ENCODE peak calls at places on chromosome 1, in five cellular contexts. U, Y, R, E and Q are unnamed samples. For H3K4me1, the result is how much of the 10 kb centered on the place peaks cover.

GRCh38 chr1:231806623-231807470 is 180.3 kb downstream of the DISC1 start:
- DNase-seq in U (peak), Y (no peak), R (peak), E (no peak), Q (no peak)

GRCh38 chr1:172040466-172040865 is 199.2 kb downstream of the DNM3 start:
- DNase-seq in U (peak), Y (peak), R (no peak), E (no peak), Q (peak)

GRCh38 chr1:207418336-207418735 is 35.8 kb upstream of the CR2 start:
- DNase-seq in U (no peak), Y (no peak), R (no peak), E (no peak), Q (no peak)

GRCh38 chr1:173603056-173603591 is at the start of gene SLC9C2:
- DNase-seq in U (no peak), Y (peak), R (no peak), E (no peak), Q (no peak)

GRCh38 chr1:44524180-44524579 is 119.1 kb downstream of the RNF220 start:
- DNase-seq in U (no peak), Y (no peak), R (no peak), E (no peak), Q (no peak)

GRCh38 chr1:20167126-20167525 is 18.8 kb upstream of the UBXN10 start:
- DNase-seq in U (no peak), Y (no peak), R (no peak), E (no peak), Q (no peak)

GRCh38 chr1:8992936-8993687 is 33.1 kb downstream of the SLC2A7 start:
- DNase-seq in U (no peak), Y (no peak), R (no peak), E (no peak), Q (no peak)

GRCh38 chr1:205458777-205459566 is 3.1 kb upstream of the BLACAT1 start:
- DNase-seq in U (peak), Y (peak), R (no peak), E (no peak), Q (no peak)

GRCh38 chr1:78168306-78168705 is 122.5 kb downstream of the GIPC2 start:
- DNase-seq in U (no peak), Y (no peak), R (no peak), E (no peak), Q (no peak)

GRCh38 chr1:24117722-24118409 is 5.9 kb upstream of the MYOM3 start:
- DNase-seq in U (peak), Y (no peak), R (no peak), E (no peak), Q (no peak)

GRCh38 chr1:80779278-80779677 is 1021.5 kb upstream of the ADGRL2 start:
- DNase-seq in U (no peak), Y (no peak), R (no peak), E (no peak), Q (no peak)

GRCh38 chr1:30038134-30039025 is 685.0 kb downstream of the MATN1 start:
- DNase-seq in U (no peak), Y (no peak), R (no peak), E (peak), Q (peak)

GRCh38 chr1:176241385-176242015 is 34.4 kb upstream of the COP1 start:
- DNase-seq in U (peak), Y (peak), R (no peak), E (no peak), Q (no peak)

GRCh38 chr1:17304155-17304826 is 3.7 kb upstream of the PADI4 start:
- DNase-seq in U (peak), Y (peak), R (no peak), E (peak), Q (no peak)

GRCh38 chr1:51303751-51304196 is 26.6 kb downstream of the TTC39A start:
- DNase-seq in U (no peak), Y (peak), R (no peak), E (no peak), Q (no peak)

GRCh38 chr1:198967566-198967965 is 328.7 kb downstream of the PTPRC start:
- DNase-seq in U (no peak), Y (no peak), R (no peak), E (no peak), Q (no peak)

GRCh38 chr1:218330043-218330623 is 15.0 kb upstream of the TGFB2 start:
- DNase-seq in U (peak), Y (peak), R (no peak), E (no peak), Q (no peak)

GRCh38 chr1:168234846-168235547 is 9.2 kb downstream of the SFT2D2 start:
- DNase-seq in U (peak), Y (peak), R (no peak), E (no peak), Q (no peak)

GRCh38 chr1:221810406-221810805 is 68.5 kb upstream of the DUSP10 start:
- DNase-seq in U (peak), Y (peak), R (no peak), E (no peak), Q (peak)

GRCh38 chr1:112251766-112252506 is 144.1 kb upstream of the CTTNBP2NL start:
- DNase-seq in U (peak), Y (peak), R (no peak), E (no peak), Q (no peak)

GRCh38 chr1:44436401-44437394 is 31.6 kb downstream of the RNF220 start:
- DNase-seq in U (no peak), Y (no peak), R (no peak), E (no peak), Q (no peak)

GRCh38 chr1:224339422-224340033 is 9.6 kb upstream of the NVL start:
- DNase-seq in U (no peak), Y (no peak), R (no peak), E (no peak), Q (no peak)

GRCh38 chr1:38991638-38992449 is 768 bp downstream of the AKIRIN1 start:
- DNase-seq in U (peak), Y (peak), R (peak), E (peak), Q (peak)

GRCh38 chr1:59218521-59219236 is 78.2 kb upstream of the FGGY start:
- DNase-seq in U (no peak), Y (no peak), R (no peak), E (no peak), Q (no peak)

GRCh38 chr1:59006309-59006698 is 222.5 kb upstream of the JUN start:
- DNase-seq in U (no peak), Y (no peak), R (no peak), E (no peak), Q (peak)

GRCh38 chr1:23120383-23120782 is 48.3 kb downstream of the LUZP1 start:
- DNase-seq in U (no peak), Y (no peak), R (no peak), E (no peak), Q (no peak)

GRCh38 chr1:205325334-205325884 is 3.9 kb upstream of the NUAK2 start:
- DNase-seq in U (peak), Y (peak), R (no peak), E (peak), Q (peak)

GRCh38 chr1:232599178-232600041 is 30.5 kb downstream of the SIPA1L2 start:
- DNase-seq in U (peak), Y (peak), R (no peak), E (no peak), Q (peak)

DNA sequence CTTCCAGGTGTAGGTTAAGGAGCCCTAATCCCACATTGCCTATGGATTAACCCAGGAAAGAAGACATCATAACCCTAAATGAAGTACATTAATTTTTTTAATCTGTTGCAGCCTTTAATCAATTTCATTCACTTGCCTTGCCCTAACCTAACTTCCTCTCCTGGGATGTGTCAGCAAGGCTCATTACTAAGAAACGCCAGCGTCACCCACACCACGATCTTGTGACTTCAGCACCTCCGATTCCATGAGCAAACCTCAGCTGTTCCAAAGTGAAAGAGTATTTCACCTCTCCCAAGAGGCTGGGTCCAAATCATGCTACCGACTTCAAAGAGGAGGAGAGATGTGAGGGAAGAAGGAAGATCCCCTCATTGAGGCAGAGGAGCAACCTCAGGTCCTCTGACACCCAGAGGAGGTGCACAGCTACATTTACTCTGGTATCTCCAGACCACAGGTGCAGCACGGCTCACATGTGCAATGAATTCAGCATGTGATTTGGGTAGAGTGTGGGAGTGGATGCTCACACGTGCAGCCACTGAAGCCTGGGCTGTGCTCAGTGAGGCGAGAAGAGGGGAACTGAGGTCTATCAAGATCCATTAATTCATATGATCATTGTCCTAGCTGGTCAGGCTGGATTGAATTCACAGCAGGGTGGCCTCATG is 134.1 kb downstream of the SLC30A10 start:
- DNase-seq in U (no peak), Y (no peak), R (no peak), E (no peak), Q (no peak)
- H3K4me1 ChIP-seq in U (under half), Y (under half), R (under half), E (under half), Q (under half)

GRCh38 chr1:107251083-107251482 is 110.2 kb downstream of the NTNG1 start:
- DNase-seq in U (peak), Y (no peak), R (no peak), E (no peak), Q (no peak)
- H3K4me1 ChIP-seq in U (under half), Y (under half), R (under half), E (under half), Q (under half)

DNA sequence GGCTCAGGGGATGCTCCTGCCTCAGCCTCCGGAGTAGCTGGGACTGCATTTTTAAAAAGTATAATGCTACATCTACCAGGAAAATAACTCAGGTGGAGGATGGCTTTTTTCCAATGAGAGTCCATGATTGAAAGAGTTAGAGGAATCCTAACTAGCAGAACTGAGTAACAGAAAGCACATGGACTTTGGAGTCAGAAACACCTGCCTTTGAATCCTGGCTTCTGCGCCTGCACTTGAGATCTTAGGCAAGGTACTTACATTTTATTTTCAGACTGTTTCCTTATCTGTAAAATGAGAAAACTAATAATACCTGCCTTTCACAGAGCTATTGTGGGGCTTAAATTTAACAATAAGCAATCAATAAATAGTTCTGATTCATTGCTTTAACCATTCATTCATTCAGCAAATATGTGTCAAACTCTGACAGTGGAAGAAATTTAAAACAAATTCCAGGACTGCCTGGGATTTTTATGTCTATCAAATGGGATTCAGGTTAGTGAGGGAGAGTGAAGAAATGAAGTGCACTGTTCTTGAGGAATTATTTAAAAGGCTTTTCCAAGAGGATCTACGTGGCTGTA is 12.6 kb upstream of the LBR start:
- DNase-seq in U (no peak), Y (no peak), R (no peak), E (no peak), Q (no peak)
- H3K4me1 ChIP-seq in U (under half), Y (under half), R (under half), E (under half), Q (under half)

GRCh38 chr1:3402258-3403010 is 52.0 kb upstream of the ARHGEF16 start:
- DNase-seq in U (peak), Y (no peak), R (no peak), E (no peak), Q (no peak)

GRCh38 chr1:3403388-3404179 is 50.9 kb upstream of the ARHGEF16 start:
- DNase-seq in U (no peak), Y (no peak), R (no peak), E (no peak), Q (no peak)

GRCh38 chr1:3399732-3400131 is 54.7 kb upstream of the ARHGEF16 start:
- DNase-seq in U (no peak), Y (no peak), R (no peak), E (peak), Q (no peak)

GRCh38 chr1:3403011-3403345 is 51.5 kb upstream of the ARHGEF16 start:
- DNase-seq in U (no peak), Y (no peak), R (no peak), E (no peak), Q (no peak)

DNA sequence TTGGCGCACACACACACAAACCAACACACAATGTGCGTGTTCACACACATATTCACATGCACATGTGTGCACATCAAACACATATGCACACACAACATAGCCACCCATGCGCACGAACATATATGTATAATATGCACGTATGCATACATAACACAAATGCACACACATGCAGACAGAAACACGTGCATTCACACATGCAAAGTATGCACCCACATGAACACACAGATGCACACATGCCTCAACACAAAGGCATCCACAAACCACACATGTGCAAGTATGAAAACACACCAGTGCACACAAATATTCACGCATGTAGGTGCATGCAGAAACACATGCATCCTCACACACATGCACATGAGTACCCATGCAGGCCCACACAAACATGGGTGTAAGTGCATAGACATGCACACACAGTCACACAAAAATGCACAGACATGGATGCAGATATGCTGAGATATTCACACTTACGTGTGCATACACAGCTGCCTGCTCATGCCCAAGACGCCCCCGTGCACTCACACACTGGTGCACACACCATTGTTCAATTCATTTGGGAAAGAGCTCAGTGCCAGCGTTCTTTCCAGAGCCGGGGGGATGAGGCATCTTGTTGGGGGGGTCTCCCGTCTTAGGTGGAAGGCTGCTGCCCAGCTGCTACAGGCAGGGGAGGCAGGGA is 52.7 kb upstream of the ARHGEF16 start:
- DNase-seq in U (no peak), Y (no peak), R (no peak), E (no peak), Q (no peak)
- H3K4me1 ChIP-seq in U (under half), Y (under half), R (under half), E (half or more), Q (under half)